ENCODE peak calls at places on chromosomes 12 and 14, in five cellular contexts. D is esophagus squamous epithelium, C is ovary, Q is transverse colon, X is upper lobe of left lung. M is an unnamed sample.

GRCh38 chr12:122023339-122024131 is 1.9 kb downstream of the BCL7A start:
- DNase-seq in C (peak), D (no peak), Q (peak), X (peak), M (peak)

GRCh38 chr14:29126361-29126760 is 359.8 kb downstream of the FOXG1 start:
- DNase-seq in X (no peak), Q (no peak), C (no peak), D (no peak), M (no peak)

GRCh38 chr12:13505224-13505623 is 308.7 kb downstream of the EMP1 start:
- DNase-seq in D (no peak), X (no peak), C (no peak), Q (no peak), M (no peak)

GRCh38 chr12:67377021-67377420 is 107.9 kb downstream of the CAND1 start:
- DNase-seq in Q (no peak), C (no peak), X (no peak), D (no peak), M (no peak)

GRCh38 chr12:55762646-55763045 is 19.7 kb downstream of the GDF11 start:
- DNase-seq in X (no peak), C (no peak), D (no peak), Q (no peak), M (no peak)

GRCh38 chr14:68865542-68865941 is 72.7 kb upstream of the ZFP36L1 start:
- DNase-seq in Q (no peak), C (no peak), D (no peak), X (no peak), M (no peak)

GRCh38 chr12:8996682-8997405 is 7.5 kb downstream of the KLRG1 start:
- DNase-seq in C (no peak), D (no peak), Q (no peak), X (no peak), M (peak)

GRCh38 chr14:92577321-92577742 is 63.8 kb downstream of the RIN3 start:
- DNase-seq in D (no peak), C (no peak), Q (no peak), X (no peak), M (no peak)

GRCh38 chr14:36604757-36605505 is 22.5 kb upstream of the NKX2-8 start:
- DNase-seq in X (peak), D (no peak), C (no peak), Q (peak), M (peak)

GRCh38 chr14:100654814-100655795 is 67.9 kb upstream of the BEGAIN start:
- DNase-seq in D (no peak), Q (peak), C (peak), X (no peak), M (peak)

GRCh38 chr12:106910202-106910601 is 45.5 kb upstream of the TMEM263 start:
- DNase-seq in C (no peak), D (no peak), Q (no peak), X (no peak), M (no peak)

GRCh38 chr12:57726151-57726883 is 12.2 kb downstream of the AGAP2 start:
- DNase-seq in Q (peak), C (peak), X (peak), D (peak), M (peak)

GRCh38 chr12:24937553-24938244 is 11.2 kb downstream of the BCAT1 start:
- DNase-seq in D (no peak), C (no peak), X (peak), Q (no peak), M (no peak)

GRCh38 chr12:76277480-76277879 is 70.7 kb downstream of the BBS10 start:
- DNase-seq in D (no peak), C (no peak), X (no peak), Q (no peak), M (no peak)

GRCh38 chr12:26551385-26551784 is 281.6 kb downstream of the ITPR2 start:
- DNase-seq in D (no peak), C (no peak), X (no peak), Q (no peak), M (no peak)

GRCh38 chr12:74988156-74988555 is 221.5 kb downstream of the KCNC2 start:
- DNase-seq in C (no peak), Q (no peak), D (no peak), X (no peak), M (no peak)

GRCh38 chr14:51398898-51399297 is 158.9 kb downstream of the TMX1 start:
- DNase-seq in Q (no peak), C (no peak), D (no peak), X (no peak), M (no peak)

GRCh38 chr14:105856676-105857222 is 330.4 kb downstream of the TMEM121 start:
- DNase-seq in X (peak), Q (peak), C (peak), D (no peak), M (peak)

GRCh38 chr14:105468621-105469241 is 5.9 kb upstream of the CRIP2 start:
- DNase-seq in C (no peak), X (no peak), D (no peak), Q (no peak), M (no peak)

GRCh38 chr12:75322464-75322863 is 7.7 kb downstream of the CAPS2 start:
- DNase-seq in D (no peak), Q (no peak), C (no peak), X (no peak), M (no peak)

GRCh38 chr12:40502322-40502721 is 189.9 kb upstream of the CNTN1 start:
- DNase-seq in X (no peak), C (no peak), Q (no peak), D (no peak), M (no peak)

GRCh38 chr14:75295491-75296338 is 17.1 kb downstream of the FOS start:
- DNase-seq in D (no peak), C (peak), Q (peak), X (peak), M (peak)
- H3K4me3 ChIP-seq in D (peak), C (peak), Q (peak), X (peak), M (peak)

GRCh38 chr12:96487214-96487613 is 2.2 kb upstream of the CFAP54 start:
- DNase-seq in X (no peak), C (no peak), Q (no peak), D (no peak), M (no peak)

GRCh38 chr12:96493101-96493500 is 3.7 kb downstream of the CFAP54 start:
- DNase-seq in C (no peak), D (no peak), Q (no peak), X (no peak), M (no peak)

GRCh38 chr12:96486751-96487150 is 2.6 kb upstream of the CFAP54 start:
- DNase-seq in C (no peak), Q (no peak), D (no peak), X (no peak), M (no peak)

GRCh38 chr12:96487634-96488033 is 1.7 kb upstream of the CFAP54 start:
- DNase-seq in Q (no peak), X (no peak), D (no peak), C (no peak), M (no peak)

GRCh38 chr12:96489392-96490056 is at the start of gene CFAP54:
- DNase-seq in D (peak), X (peak), Q (peak), C (peak), M (peak)
- TF ChIP-seq POLR2A in D (no peak), X (no peak), Q (no peak), C (peak), M (no peak)

GRCh38 chr14:87643005-87643404 is 350.0 kb downstream of the GALC start:
- DNase-seq in D (no peak), X (no peak), C (peak), Q (no peak), M (peak)
- H3K27ac ChIP-seq in D (no peak), X (no peak), C (no peak), Q (no peak), M (no peak)

GRCh38 chr12:120230974-120231315 is 30.0 kb upstream of the RPLP0 start:
- DNase-seq in Q (no peak), C (no peak), D (no peak), X (no peak), M (no peak)
- H3K4me3 ChIP-seq in Q (no peak), C (no peak), D (no peak), X (peak), M (no peak)

GRCh38 chr12:6334940-6335450 is 6.9 kb downstream of the TNFRSF1A start:
- DNase-seq in D (no peak), Q (peak), C (peak), X (no peak), M (peak)

GRCh38 chr12:6333029-6333428 is 8.8 kb downstream of the TNFRSF1A start:
- DNase-seq in C (no peak), D (no peak), Q (no peak), X (peak), M (no peak)

GRCh38 chr12:6334359-6334758 is 7.5 kb downstream of the TNFRSF1A start:
- DNase-seq in X (no peak), C (no peak), D (no peak), Q (no peak), M (no peak)

GRCh38 chr12:6332459-6332858 is 9.4 kb downstream of the TNFRSF1A start:
- DNase-seq in D (no peak), X (no peak), C (no peak), Q (no peak), M (no peak)

GRCh38 chr12:6333566-6333965 is 8.3 kb downstream of the TNFRSF1A start:
- DNase-seq in D (no peak), X (no peak), Q (no peak), C (no peak), M (no peak)
- TF ChIP-seq POLR2A in D (no peak), X (no peak), Q (no peak), C (no peak), M (no peak)

DNA sequence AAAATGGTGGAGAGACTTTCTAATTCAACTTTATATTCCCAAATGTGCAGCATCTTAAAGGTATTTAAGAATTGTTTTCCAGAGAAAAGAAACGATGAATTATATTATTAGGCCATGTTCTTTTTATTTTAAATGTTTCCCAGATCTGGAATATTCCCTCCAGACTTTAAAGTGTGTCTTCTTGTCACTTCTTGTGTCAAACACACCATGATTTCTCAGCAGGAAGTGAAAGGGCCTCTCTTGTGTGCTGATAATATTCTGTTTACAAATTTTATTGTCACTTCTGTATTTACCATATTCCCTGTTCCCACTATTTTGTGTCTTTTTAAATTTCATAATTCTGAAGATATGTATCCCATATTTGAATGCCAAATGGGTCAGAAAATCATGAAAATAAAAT is 455.0 kb upstream of the FLRT2 start:
- DNase-seq in Q (no peak), X (no peak), C (no peak), D (no peak), M (no peak)
- H3K27ac ChIP-seq in Q (no peak), X (no peak), C (no peak), D (no peak), M (no peak)

GRCh38 chr14:97021571-97022171 is 224.5 kb downstream of the VRK1 start:
- DNase-seq in X (no peak), C (no peak), D (no peak), Q (no peak), M (no peak)
- H3K4me3 ChIP-seq in X (no peak), C (no peak), D (no peak), Q (no peak), M (no peak)

GRCh38 chr14:23414906-23415820 is 7.1 kb upstream of the MYH6 start:
- DNase-seq in C (no peak), Q (no peak), X (no peak), D (no peak), M (no peak)
- TF ChIP-seq POLR2A in C (no peak), Q (no peak), X (no peak), D (no peak), M (no peak)